ENCODE peak calls at places on chromosomes 3 and 15, in six cellular contexts. X is hypothalamus; V is WTC11; M is GM23248; Y is activated CD4-positive, alpha-beta T cell treated with anti-CD3 and anti-CD28 coated beads, Interleukin-2, amount 50 U/mL, for 1 hour; R is HEK293T. J is an unnamed sample.

GRCh38 chr15:72389231-72389630 is 8.9 kb upstream of the TMEM202 start:
- DNase-seq in X (no peak), V (no peak), M (no peak), Y (no peak), R (no peak), J (no peak)

GRCh38 chr15:47477253-47477652 is 240.1 kb upstream of the SEMA6D start:
- DNase-seq in X (no peak), V (no peak), M (peak; percentile 8), Y (no peak), R (no peak), J (no peak)

GRCh38 chr3:111881480-111881879 is 22.4 kb downstream of the PHLDB2 start:
- DNase-seq in X (no peak), V (no peak), M (no peak), Y (no peak), R (no peak), J (no peak)

GRCh38 chr3:27708246-27708645 is 13.9 kb downstream of the EOMES start:
- DNase-seq in X (no peak), V (no peak), M (no peak), Y (no peak), R (no peak), J (no peak)

GRCh38 chr3:160183375-160184076 is 41.7 kb upstream of the C3orf80 start:
- DNase-seq in X (no peak), V (no peak), M (peak; percentile 76), Y (no peak), R (no peak), J (no peak)

GRCh38 chr15:88029696-88030095 is 226.8 kb downstream of the NTRK3 start:
- DNase-seq in X (no peak), V (no peak), M (peak; percentile 17), Y (no peak), R (no peak), J (no peak)

GRCh38 chr3:189237516-189237915 is 65.7 kb downstream of the TPRG1 start:
- DNase-seq in X (no peak), V (no peak), M (no peak), Y (no peak), R (no peak), J (no peak)

GRCh38 chr3:19348500-19348899 is 200.2 kb downstream of the KCNH8 start:
- DNase-seq in X (no peak), V (no peak), M (no peak), Y (no peak), R (no peak), J (no peak)

GRCh38 chr3:49940667-49941249 is 808 bp downstream of the RBM6 start:
- DNase-seq in X (no peak), V (no peak), M (peak; percentile 22), Y (no peak), R (no peak), J (no peak)

GRCh38 chr3:112681822-112682325 is 40.9 kb upstream of the CCDC80 start:
- DNase-seq in X (no peak), V (no peak), M (peak; percentile 68), Y (no peak), R (no peak), J (no peak)